ENCODE peak calls at places on chromosomes 4 and X, in five cellular contexts. T is mammary epithelial cell; V is tibial nerve; Z is IMR-90; E is naive thymus-derived CD4-positive, alpha-beta T cell. U is an unnamed sample.

GRCh38 chrX:24019448-24019847 is 7.5 kb downstream of the KLHL15 start:
- DNase-seq in T (no peak), V (no peak), Z (no peak), E (no peak), U (no peak)

GRCh38 chr4:7332216-7333023 is 102.3 kb downstream of the PSAPL1 start:
- DNase-seq in T (peak; percentile 8), V (peak; percentile 70), Z (peak; percentile 71), E (no peak), U (no peak)

GRCh38 chr4:74365761-74366160 is 816 bp downstream of the EREG start:
- DNase-seq in T (no peak), V (no peak), Z (no peak), E (no peak), U (no peak)

GRCh38 chr4:74397748-74398426 is 32.9 kb downstream of the EREG start:
- DNase-seq in T (no peak), V (no peak), Z (peak; percentile 4), E (peak; percentile 58), U (no peak)

GRCh38 chr4:184983660-184984356 is 34.5 kb upstream of the HELT start:
- DNase-seq in T (peak; percentile 59), V (peak; percentile 23), Z (peak; percentile 37), E (peak; percentile 37), U (no peak)

GRCh38 chr4:68951078-68951805 is at the start of gene UGT2A3:
- DNase-seq in T (no peak), V (no peak), Z (no peak), E (no peak), U (no peak)

GRCh38 chr4:127880764-127881564 is at the start of gene PLK4:
- DNase-seq in T (peak; percentile 93), V (peak; percentile 87), Z (peak; percentile 93), E (peak; percentile 95), U (peak; percentile 96)

GRCh38 chrX:53317365-53318069 is 36.1 kb upstream of the IQSEC2 start:
- DNase-seq in T (peak; percentile 28), V (peak; percentile 73), Z (peak; percentile 43), E (peak; percentile 77), U (no peak)

GRCh38 chr4:7390906-7391636 is 43.7 kb downstream of the PSAPL1 start:
- DNase-seq in T (no peak), V (no peak), Z (no peak), E (no peak), U (no peak)

GRCh38 chr4:15132739-15133138 is 130.5 kb downstream of the CPEB2 start:
- DNase-seq in T (no peak), V (no peak), Z (no peak), E (no peak), U (no peak)

GRCh38 chr4:55183926-55184599 is 58.7 kb upstream of the KDR start:
- DNase-seq in T (peak; percentile 97), V (peak; percentile 32), Z (peak; percentile 97), E (no peak), U (no peak)

GRCh38 chr4:10057023-10057395 is 35.7 kb upstream of the SLC2A9 start:
- DNase-seq in T (no peak), V (no peak), Z (no peak), E (no peak), U (no peak)

DNA sequence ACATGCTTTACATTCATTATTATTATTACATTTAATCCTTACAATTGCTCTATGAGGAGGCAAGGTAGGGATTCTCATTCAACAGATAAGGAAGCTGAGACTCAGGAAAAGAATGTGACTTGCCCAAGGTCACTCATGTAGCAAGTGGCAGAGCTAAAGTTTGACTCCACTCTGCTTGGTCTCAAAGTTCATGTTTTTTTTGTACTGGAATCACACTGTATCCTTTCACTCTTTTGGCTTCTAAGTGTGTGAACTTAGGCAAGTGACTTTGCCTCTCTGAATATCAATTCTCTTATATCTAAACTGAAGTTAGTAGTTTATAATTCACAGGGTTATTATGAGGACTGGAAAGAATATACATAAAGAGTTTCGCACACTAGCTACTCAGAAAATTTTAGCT is 247.9 kb upstream of the AR start:
- DNase-seq in T (no peak), V (no peak), Z (no peak), E (no peak), U (no peak)
- H3K4me1 ChIP-seq in T (no peaks in the 10 kb centered on the region), V (no peaks in the 10 kb centered on the region), Z (no peaks in the 10 kb centered on the region), E (no peaks in the 10 kb centered on the region), U (no peaks in the 10 kb centered on the region)

GRCh38 chrX:132470179-132470578 is 18.7 kb downstream of the MBNL3 start:
- DNase-seq in T (no peak), V (no peak), Z (no peak), E (no peak), U (no peak)

GRCh38 chrX:132470830-132471229 is 18.0 kb downstream of the MBNL3 start:
- DNase-seq in T (no peak), V (no peak), Z (no peak), E (no peak), U (no peak)

GRCh38 chrX:132474522-132474921 is 14.3 kb downstream of the MBNL3 start:
- DNase-seq in T (no peak), V (no peak), Z (no peak), E (no peak), U (no peak)
- H3K4me3 ChIP-seq in T (no peak overlapping the region), V (no peak overlapping the region), Z (no peak overlapping the region), E (no peak overlapping the region), U (no peak overlapping the region)

DNA sequence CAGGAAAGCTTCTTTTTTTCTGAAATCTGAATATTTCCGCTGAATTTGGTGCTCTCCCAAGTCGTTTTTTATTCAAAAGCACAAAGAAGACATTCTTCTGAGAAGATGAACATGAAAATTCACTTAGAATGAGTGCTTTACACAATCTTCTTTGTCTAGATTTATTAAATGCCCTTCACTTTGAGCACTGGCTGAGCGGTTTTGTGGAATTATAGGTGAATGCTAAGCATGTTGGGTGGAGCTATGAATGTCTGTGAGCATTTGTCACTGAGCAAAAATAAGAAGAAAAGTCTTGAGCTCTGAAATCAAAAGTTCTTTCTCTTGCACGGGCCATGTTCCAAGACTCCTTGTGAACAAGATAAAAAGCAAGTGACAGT is 13.1 kb downstream of the GASK1B start:
- DNase-seq in T (no peak), V (no peak), Z (no peak), E (no peak), U (no peak)
- H3K4me1 ChIP-seq in T (peaks cover 71% of the 10 kb centered on the region), V (peaks cover 19% of the 10 kb centered on the region), Z (peaks cover 5% of the 10 kb centered on the region), E (no peaks in the 10 kb centered on the region), U (peaks cover 46% of the 10 kb centered on the region)

GRCh38 chr4:1137850-1138249 is 24.5 kb upstream of the RNF212 start:
- DNase-seq in T (no peak), V (no peak), Z (no peak), E (no peak), U (no peak)
- H3K4me3 ChIP-seq in T (no peak overlapping the region), V (no peak overlapping the region), Z (no peak overlapping the region), E (peak overlapping the region; percentile 41), U (no peak overlapping the region)

GRCh38 chr4:99818661-99819060 is 2.0 kb downstream of the DAPP1 start:
- DNase-seq in T (no peak), V (no peak), Z (no peak), E (no peak), U (no peak)
- H3K4me1 ChIP-seq in T (peaks cover 43% of the 10 kb centered on the region), V (no peaks in the 10 kb centered on the region), Z (no peaks in the 10 kb centered on the region), E (peaks cover 16% of the 10 kb centered on the region), U (no peaks in the 10 kb centered on the region)

GRCh38 chrX:345020-345925 is 26.7 kb upstream of the GTPBP6 start:
- DNase-seq in T (no peak), V (no peak), Z (no peak), E (no peak), U (peak; percentile 47)

GRCh38 chrX:344371-344901 is 25.8 kb upstream of the GTPBP6 start:
- DNase-seq in T (no peak), V (no peak), Z (no peak), E (no peak), U (no peak)

GRCh38 chrX:347351-348117 is 28.9 kb upstream of the GTPBP6 start:
- DNase-seq in T (no peak), V (no peak), Z (no peak), E (no peak), U (no peak)

GRCh38 chrX:348461-349117 is 30.0 kb upstream of the GTPBP6 start:
- DNase-seq in T (no peak), V (no peak), Z (peak; percentile 16), E (no peak), U (no peak)

DNA sequence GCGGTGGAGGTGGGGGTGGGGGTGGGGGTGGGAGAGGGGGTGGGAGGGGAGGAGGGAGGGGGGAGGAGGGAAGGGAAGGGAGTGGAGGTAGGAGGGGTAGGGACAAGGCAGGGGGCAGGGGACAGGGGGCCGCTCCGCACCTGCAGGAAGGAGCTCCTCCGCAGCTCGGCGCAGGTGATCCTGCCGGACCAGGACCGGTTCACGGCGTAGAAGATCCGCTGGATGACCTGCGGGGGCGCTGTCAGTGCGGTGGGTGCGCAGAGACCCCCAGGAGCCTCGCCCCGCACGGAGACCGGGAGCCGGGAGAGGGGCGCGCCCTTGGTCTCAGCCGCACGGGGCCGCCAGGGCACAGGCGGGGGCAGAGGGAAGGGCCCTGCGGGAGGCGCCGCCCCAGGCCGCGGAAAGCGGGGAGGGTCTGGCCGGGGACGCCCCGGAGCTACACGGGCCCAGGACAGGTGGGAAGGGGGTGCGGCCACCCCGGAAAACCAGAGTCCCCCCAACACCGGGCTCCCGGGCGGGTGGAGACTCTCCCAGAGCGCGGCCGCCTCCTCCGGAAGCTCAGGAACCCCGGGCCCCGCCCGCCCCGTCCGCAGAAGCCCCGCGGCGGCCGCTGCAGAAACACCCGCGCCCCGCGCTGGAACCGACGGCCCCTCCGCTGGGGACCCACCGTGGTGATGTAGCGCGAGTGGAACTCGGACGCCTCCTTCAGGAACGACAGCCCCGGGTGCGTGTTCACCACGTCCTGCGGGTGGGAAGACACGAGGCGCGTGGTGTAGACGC is 27.6 kb upstream of the GTPBP6 start:
- DNase-seq in T (no peak), V (no peak), Z (no peak), E (no peak), U (no peak)
- H3K4me3 ChIP-seq in T (no peak overlapping the region), V (no peak overlapping the region), Z (no peak overlapping the region), E (no peak overlapping the region), U (no peak overlapping the region)

U was measured in ascending aorta.